ENCODE peak calls at places on chromosomes 11 and 22, in five cellular contexts. One of them, this sample, is unnamed.

GRCh38 chr11:59336176-59336575 is 22.5 kb upstream of the OR5AN1 start:
- DNase-seq in GM23248: no peak
- DNase-seq in stimulated activated naive CD4-positive, alpha-beta T cell treated with Interleukin-2 at 50 U/mL for 16 hours: no peak
- DNase-seq in A549: no peak
- DNase-seq in NCI-H187: no peak
- DNase-seq in this sample: no peak

GRCh38 chr11:64858467-64859401 is 14.3 kb upstream of the CDC42BPG start:
- DNase-seq in A549: no peak
- DNase-seq in GM23248: no peak
- DNase-seq in NCI-H187: no peak
- DNase-seq in stimulated activated naive CD4-positive, alpha-beta T cell treated with Interleukin-2 at 50 U/mL for 16 hours: peak
- DNase-seq in this sample: no peak

GRCh38 chr11:77113382-77114088 is 10.9 kb downstream of the OMP start:
- DNase-seq in A549: peak
- DNase-seq in GM23248: peak
- DNase-seq in stimulated activated naive CD4-positive, alpha-beta T cell treated with Interleukin-2 at 50 U/mL for 16 hours: no peak
- DNase-seq in NCI-H187: no peak
- DNase-seq in this sample: peak

GRCh38 chr11:71936825-71937224 is 8.0 kb downstream of the RNF121 start:
- DNase-seq in GM23248: peak
- DNase-seq in NCI-H187: no peak
- DNase-seq in stimulated activated naive CD4-positive, alpha-beta T cell treated with Interleukin-2 at 50 U/mL for 16 hours: no peak
- DNase-seq in A549: no peak
- DNase-seq in this sample: no peak

GRCh38 chr11:61090092-61090491 is 12.2 kb upstream of the CD5 start:
- DNase-seq in GM23248: no peak
- DNase-seq in A549: no peak
- DNase-seq in NCI-H187: no peak
- DNase-seq in stimulated activated naive CD4-positive, alpha-beta T cell treated with Interleukin-2 at 50 U/mL for 16 hours: no peak
- DNase-seq in this sample: no peak

GRCh38 chr22:40235418-40235817 is 57.7 kb downstream of the TNRC6B start:
- DNase-seq in NCI-H187: no peak
- DNase-seq in A549: no peak
- DNase-seq in stimulated activated naive CD4-positive, alpha-beta T cell treated with Interleukin-2 at 50 U/mL for 16 hours: no peak
- DNase-seq in GM23248: peak
- DNase-seq in this sample: no peak

GRCh38 chr11:63240791-63241379 is 2.5 kb downstream of the SLC22A25 start:
- DNase-seq in GM23248: no peak
- DNase-seq in A549: no peak
- DNase-seq in stimulated activated naive CD4-positive, alpha-beta T cell treated with Interleukin-2 at 50 U/mL for 16 hours: no peak
- DNase-seq in NCI-H187: no peak
- DNase-seq in this sample: no peak

GRCh38 chr11:69874178-69874983 is 55.2 kb upstream of the FGF3 start:
- DNase-seq in stimulated activated naive CD4-positive, alpha-beta T cell treated with Interleukin-2 at 50 U/mL for 16 hours: no peak
- DNase-seq in A549: no peak
- DNase-seq in NCI-H187: no peak
- DNase-seq in GM23248: no peak
- DNase-seq in this sample: no peak

GRCh38 chr11:69657456-69657910 is 16.5 kb downstream of the CCND1 start:
- DNase-seq in NCI-H187: no peak
- DNase-seq in A549: no peak
- DNase-seq in GM23248: no peak
- DNase-seq in stimulated activated naive CD4-positive, alpha-beta T cell treated with Interleukin-2 at 50 U/mL for 16 hours: no peak
- DNase-seq in this sample: no peak

GRCh38 chr22:37462983-37463382 is 23.2 kb downstream of the MFNG start:
- DNase-seq in NCI-H187: no peak
- DNase-seq in GM23248: peak
- DNase-seq in stimulated activated naive CD4-positive, alpha-beta T cell treated with Interleukin-2 at 50 U/mL for 16 hours: no peak
- DNase-seq in A549: no peak
- DNase-seq in this sample: no peak

GRCh38 chr11:86477495-86478155 is 102.9 kb downstream of the CCDC81 start:
- DNase-seq in A549: no peak
- DNase-seq in NCI-H187: no peak
- DNase-seq in GM23248: peak
- DNase-seq in stimulated activated naive CD4-positive, alpha-beta T cell treated with Interleukin-2 at 50 U/mL for 16 hours: no peak
- DNase-seq in this sample: no peak